ENCODE peak calls at places on chromosome 11, in five cellular contexts. E, K, Z, N and B are unnamed samples.

GRCh38 chr11:27293500-27294417 is 69.3 kb downstream of the CCDC34 start:
- DNase-seq in E (no peak), K (no peak), Z (no peak), N (no peak), B (no peak)

GRCh38 chr11:6229911-6230310 is 4.5 kb downstream of the FHIP1B start:
- DNase-seq in E (no peak), K (no peak), Z (no peak), N (no peak), B (peak; percentile 52)

GRCh38 chr11:86511086-86511551 is 136.4 kb downstream of the CCDC81 start:
- DNase-seq in E (peak; percentile 84), K (no peak), Z (peak; percentile 72), N (no peak), B (peak; percentile 78)

GRCh38 chr11:124841765-124842700 is 23.2 kb upstream of the ROBO3 start:
- DNase-seq in E (no peak), K (no peak), Z (no peak), N (no peak), B (no peak)

GRCh38 chr11:64642876-64643257 is 51.8 kb downstream of the SLC22A12 start:
- DNase-seq in E (no peak), K (no peak), Z (no peak), N (no peak), B (no peak)

GRCh38 chr11:11267312-11267711 is 85.7 kb downstream of the CSNK2A3 start:
- DNase-seq in E (no peak), K (no peak), Z (no peak), N (no peak), B (no peak)

GRCh38 chr11:30960387-30960992 is 374.3 kb upstream of the MPPED2 start:
- DNase-seq in E (peak; percentile 5), K (no peak), Z (peak; percentile 28), N (no peak), B (peak; percentile 35)

GRCh38 chr11:45665206-45665932 is at the start of gene CHST1:
- DNase-seq in E (no peak), K (no peak), Z (no peak), N (peak; percentile 33), B (peak; percentile 1)

GRCh38 chr11:57639321-57640067 is 10.2 kb downstream of the YPEL4 start:
- DNase-seq in E (no peak), K (no peak), Z (peak; percentile 43), N (peak; percentile 43), B (no peak)

GRCh38 chr11:135027461-135027860 is 615.4 kb upstream of the B3GAT1 start:
- DNase-seq in E (no peak), K (peak; percentile 34), Z (no peak), N (peak; percentile 14), B (peak; percentile 30)

GRCh38 chr11:45597116-45597515 is 68.3 kb downstream of the CHST1 start:
- DNase-seq in E (no peak), K (no peak), Z (no peak), N (no peak), B (no peak)

GRCh38 chr11:85810521-85810870 is 445 bp downstream of the SYTL2 start:
- DNase-seq in E (no peak), K (no peak), Z (no peak), N (no peak), B (no peak)